ENCODE peak calls at places on chromosomes 1 and 21, in five cellular contexts. R is naive thymus-derived CD8-positive, alpha-beta T cell; Q is astrocyte of the spinal cord; H is OCI-LY7; O is GM06990. Z is an unnamed sample.

GRCh38 chr21:34533938-34534337 is 21.9 kb upstream of the KCNE1 start:
- DNase-seq in R (no peak), Q (no peak), O (no peak), H (no peak), Z (no peak)

GRCh38 chr21:28427356-28428022 is 565.2 kb downstream of the LTN1 start:
- DNase-seq in H (no peak), R (no peak), O (no peak), Q (peak; percentile 23), Z (no peak)

GRCh38 chr1:208245185-208245705 is 1.1 kb upstream of the PLXNA2 start:
- DNase-seq in H (peak; percentile 82), Q (peak; percentile 92), R (peak; percentile 64), O (peak; percentile 60), Z (peak; percentile 78)

GRCh38 chr1:234593109-234593508 is 16.9 kb downstream of the IRF2BP2 start:
- DNase-seq in H (no peak), R (no peak), O (no peak), Q (no peak), Z (no peak)

GRCh38 chr1:85465099-85465790 is at the start of gene DDAH1:
- DNase-seq in H (no peak), O (peak; percentile 34), Q (peak; percentile 68), R (no peak), Z (peak; percentile 52)

GRCh38 chr1:165960136-165960535 is 132.7 kb downstream of the UCK2 start:
- DNase-seq in R (no peak), O (no peak), Q (no peak), H (no peak), Z (no peak)

GRCh38 chr1:229896306-229896705 is 170.7 kb upstream of the GALNT2 start:
- DNase-seq in O (no peak), Q (no peak), R (no peak), H (no peak), Z (no peak)

GRCh38 chr1:25565188-25565591 is 21.8 kb downstream of the LDLRAP1 start:
- DNase-seq in O (no peak), R (peak; percentile 41), H (peak; percentile 72), Q (peak; percentile 40), Z (no peak)

GRCh38 chr1:171188388-171189266 is 3.5 kb downstream of the FMO2 start:
- DNase-seq in R (peak; percentile 1), O (no peak), Q (peak; percentile 57), H (peak; percentile 65), Z (peak; percentile 9)

GRCh38 chr1:10065760-10066159 is 33.0 kb downstream of the UBE4B start:
- DNase-seq in Q (no peak), O (no peak), H (no peak), R (no peak), Z (no peak)

GRCh38 chr1:160625725-160626498 is 20.9 kb downstream of the SLAMF1 start:
- DNase-seq in O (peak; percentile 57), H (no peak), Q (no peak), R (no peak), Z (no peak)

GRCh38 chr1:43434256-43434655 is 19.5 kb downstream of the HYI start:
- DNase-seq in Q (no peak), R (no peak), O (no peak), H (no peak), Z (no peak)

GRCh38 chr21:34967509-34968289 is 81.4 kb downstream of the RUNX1 start:
- DNase-seq in H (no peak), Q (no peak), R (no peak), O (no peak), Z (peak; percentile 27)

GRCh38 chr21:42424848-42425602 is 21.3 kb downstream of the UBASH3A start:
- DNase-seq in H (no peak), R (peak; percentile 66), O (peak; percentile 48), Q (no peak), Z (no peak)

GRCh38 chr1:2540816-2541492 is 10.9 kb upstream of the HES5 start:
- DNase-seq in Q (no peak), H (no peak), R (no peak), O (no peak), Z (no peak)

GRCh38 chr1:18541046-18541795 is 60.5 kb downstream of the KLHDC7A start:
- DNase-seq in R (no peak), O (no peak), Q (no peak), H (no peak), Z (no peak)

GRCh38 chr1:54117815-54118563 is 34.8 kb downstream of the CDCP2 start:
- DNase-seq in Q (no peak), O (no peak), R (no peak), H (no peak), Z (peak; percentile 74)

GRCh38 chr1:77978293-77978968 is 441 bp downstream of the FUBP1 start:
- DNase-seq in Q (peak; percentile 93), R (peak; percentile 79), H (peak; percentile 94), O (peak; percentile 72), Z (peak; percentile 16)

GRCh38 chr1:192951961-192952460 is 107.1 kb downstream of the UCHL5 start:
- DNase-seq in R (no peak), O (peak; percentile 49), H (no peak), Q (peak; percentile 94), Z (peak; percentile 38)

GRCh38 chr1:239174880-239175279 is 211.5 kb upstream of the CHRM3 start:
- DNase-seq in O (no peak), H (no peak), R (no peak), Q (no peak), Z (no peak)

GRCh38 chr1:2783435-2784397 is 17.8 kb downstream of the TTC34 start:
- DNase-seq in H (no peak), O (no peak), Q (no peak), R (no peak), Z (no peak)

GRCh38 chr1:61950418-61950817 is 208.1 kb downstream of the PATJ start:
- DNase-seq in O (no peak), Q (no peak), H (no peak), R (no peak), Z (no peak)

GRCh38 chr1:47184090-47184735 is 5.6 kb downstream of the PDZK1IP1 start:
- DNase-seq in O (no peak), R (no peak), Q (no peak), H (no peak), Z (no peak)

GRCh38 chr1:225866061-225866844 is 15.9 kb downstream of the TMEM63A start:
- DNase-seq in O (no peak), Q (peak; percentile 83), H (no peak), R (peak; percentile 68), Z (peak; percentile 51)

GRCh38 chr1:17214876-17215544 is 10.1 kb downstream of the PADI1 start:
- DNase-seq in Q (no peak), R (no peak), H (no peak), O (no peak), Z (no peak)

GRCh38 chr1:152050886-152051764 is 14.3 kb upstream of the S100A11 start:
- DNase-seq in H (no peak), R (no peak), O (no peak), Q (no peak), Z (no peak)

GRCh38 chr1:9767964-9768668 is 55.6 kb downstream of the CLSTN1 start:
- DNase-seq in O (no peak), Q (no peak), H (peak; percentile 24), R (peak; percentile 9), Z (no peak)

GRCh38 chr1:31689821-31690220 is 14.0 kb downstream of the COL16A1 start:
- DNase-seq in R (no peak), H (no peak), O (no peak), Q (peak; percentile 95), Z (peak; percentile 96)

GRCh38 chr1:211735208-211736170 is 60.1 kb upstream of the NEK2 start:
- DNase-seq in R (no peak), O (no peak), H (no peak), Q (peak; percentile 86), Z (peak; percentile 93)

GRCh38 chr1:203216274-203217138 is 13.0 kb downstream of the CHIT1 start:
- DNase-seq in Q (peak; percentile 68), O (peak; percentile 25), R (peak; percentile 47), H (peak; percentile 73), Z (peak; percentile 58)

GRCh38 chr1:44568128-44568900 is 106.0 kb downstream of the TMEM53 start:
- DNase-seq in Q (no peak), O (no peak), R (no peak), H (no peak), Z (no peak)

GRCh38 chr1:53295746-53296722 is 31.8 kb downstream of the LRP8 start:
- DNase-seq in O (no peak), H (no peak), R (no peak), Q (no peak), Z (no peak)

Z was measured in H54.